ENCODE peak calls at places on chromosomes 16 and 17, in ten cellular contexts. One of them, this sample, is unnamed.

GRCh38 chr16:8251298-8251697 is 339.0 kb downstream of the TMEM114 start:
- DNase-seq in stimulated activated CD8-positive, alpha-beta memory T cell treated with anti-CD3 and anti-CD28 coated beads, Interleukin-4, amount 100 ng/mL, for 48 hours: no peak
- DNase-seq in aorta: no peak
- DNase-seq in AG08395: no peak
- DNase-seq in NCI-H1417: no peak
- DNase-seq in AML-193: no peak
- DNase-seq in glomerular endothelial cell: no peak
- DNase-seq in stimulated activated CD4-positive, alpha-beta T cell treated with anti-CD3 and anti-CD28 coated beads, Interleukin-2, amount 100 ng/mL, for 24 hours: no peak
- DNase-seq in nucleus accumbens: no peak
- DNase-seq in cardiac fibroblast: no peak
- DNase-seq in this sample: no peak

GRCh38 chr16:4900036-4900435 is 36.9 kb downstream of the PPL start:
- DNase-seq in stimulated activated CD8-positive, alpha-beta memory T cell treated with anti-CD3 and anti-CD28 coated beads, Interleukin-4, amount 100 ng/mL, for 48 hours: no peak
- DNase-seq in aorta: no peak
- DNase-seq in AG08395: no peak
- DNase-seq in NCI-H1417: no peak
- DNase-seq in AML-193: no peak
- DNase-seq in glomerular endothelial cell: no peak
- DNase-seq in stimulated activated CD4-positive, alpha-beta T cell treated with anti-CD3 and anti-CD28 coated beads, Interleukin-2, amount 100 ng/mL, for 24 hours: no peak
- DNase-seq in nucleus accumbens: no peak
- DNase-seq in cardiac fibroblast: peak
- DNase-seq in this sample: no peak

GRCh38 chr16:50776042-50776441 is 34.2 kb downstream of the CYLD start:
- DNase-seq in stimulated activated CD8-positive, alpha-beta memory T cell treated with anti-CD3 and anti-CD28 coated beads, Interleukin-4, amount 100 ng/mL, for 48 hours: no peak
- DNase-seq in aorta: no peak
- DNase-seq in AG08395: no peak
- DNase-seq in NCI-H1417: no peak
- DNase-seq in AML-193: no peak
- DNase-seq in glomerular endothelial cell: no peak
- DNase-seq in stimulated activated CD4-positive, alpha-beta T cell treated with anti-CD3 and anti-CD28 coated beads, Interleukin-2, amount 100 ng/mL, for 24 hours: no peak
- DNase-seq in nucleus accumbens: no peak
- DNase-seq in cardiac fibroblast: no peak
- DNase-seq in this sample: no peak

GRCh38 chr17:1179635-1180433 is at the start of gene ABR:
- DNase-seq in stimulated activated CD8-positive, alpha-beta memory T cell treated with anti-CD3 and anti-CD28 coated beads, Interleukin-4, amount 100 ng/mL, for 48 hours: peak
- DNase-seq in aorta: peak
- DNase-seq in AG08395: peak
- DNase-seq in NCI-H1417: peak
- DNase-seq in AML-193: no peak
- DNase-seq in glomerular endothelial cell: no peak
- DNase-seq in stimulated activated CD4-positive, alpha-beta T cell treated with anti-CD3 and anti-CD28 coated beads, Interleukin-2, amount 100 ng/mL, for 24 hours: peak
- DNase-seq in nucleus accumbens: no peak
- DNase-seq in cardiac fibroblast: peak
- DNase-seq in this sample: peak

GRCh38 chr16:85652431-85653221 is 36.1 kb downstream of the GINS2 start:
- DNase-seq in stimulated activated CD8-positive, alpha-beta memory T cell treated with anti-CD3 and anti-CD28 coated beads, Interleukin-4, amount 100 ng/mL, for 48 hours: peak
- DNase-seq in aorta: peak
- DNase-seq in AG08395: peak
- DNase-seq in NCI-H1417: peak
- DNase-seq in AML-193: no peak
- DNase-seq in glomerular endothelial cell: no peak
- DNase-seq in stimulated activated CD4-positive, alpha-beta T cell treated with anti-CD3 and anti-CD28 coated beads, Interleukin-2, amount 100 ng/mL, for 24 hours: peak
- DNase-seq in nucleus accumbens: peak
- DNase-seq in cardiac fibroblast: peak
- DNase-seq in this sample: peak

GRCh38 chr17:41613277-41614082 is 913 bp upstream of the KRT16 start:
- DNase-seq in stimulated activated CD8-positive, alpha-beta memory T cell treated with anti-CD3 and anti-CD28 coated beads, Interleukin-4, amount 100 ng/mL, for 48 hours: no peak
- DNase-seq in aorta: peak
- DNase-seq in AG08395: no peak
- DNase-seq in NCI-H1417: no peak
- DNase-seq in AML-193: no peak
- DNase-seq in glomerular endothelial cell: no peak
- DNase-seq in stimulated activated CD4-positive, alpha-beta T cell treated with anti-CD3 and anti-CD28 coated beads, Interleukin-2, amount 100 ng/mL, for 24 hours: no peak
- DNase-seq in nucleus accumbens: no peak
- DNase-seq in cardiac fibroblast: no peak
- DNase-seq in this sample: no peak

GRCh38 chr16:47920709-47921108 is 235.1 kb downstream of the ABCC12 start:
- DNase-seq in stimulated activated CD8-positive, alpha-beta memory T cell treated with anti-CD3 and anti-CD28 coated beads, Interleukin-4, amount 100 ng/mL, for 48 hours: no peak
- DNase-seq in aorta: no peak
- DNase-seq in AG08395: no peak
- DNase-seq in NCI-H1417: no peak
- DNase-seq in AML-193: no peak
- DNase-seq in glomerular endothelial cell: no peak
- DNase-seq in stimulated activated CD4-positive, alpha-beta T cell treated with anti-CD3 and anti-CD28 coated beads, Interleukin-2, amount 100 ng/mL, for 24 hours: no peak
- DNase-seq in nucleus accumbens: no peak
- DNase-seq in cardiac fibroblast: no peak
- DNase-seq in this sample: no peak

GRCh38 chr17:21452377-21453143 is 76.4 kb downstream of the KCNJ12 start:
- DNase-seq in stimulated activated CD8-positive, alpha-beta memory T cell treated with anti-CD3 and anti-CD28 coated beads, Interleukin-4, amount 100 ng/mL, for 48 hours: peak
- DNase-seq in aorta: no peak
- DNase-seq in AG08395: peak
- DNase-seq in NCI-H1417: no peak
- DNase-seq in AML-193: peak
- DNase-seq in glomerular endothelial cell: no peak
- DNase-seq in stimulated activated CD4-positive, alpha-beta T cell treated with anti-CD3 and anti-CD28 coated beads, Interleukin-2, amount 100 ng/mL, for 24 hours: peak
- DNase-seq in nucleus accumbens: peak
- DNase-seq in cardiac fibroblast: peak
- DNase-seq in this sample: peak

GRCh38 chr16:3087243-3087791 is 11.8 kb downstream of the ZSCAN10 start:
- DNase-seq in stimulated activated CD8-positive, alpha-beta memory T cell treated with anti-CD3 and anti-CD28 coated beads, Interleukin-4, amount 100 ng/mL, for 48 hours: no peak
- DNase-seq in aorta: no peak
- DNase-seq in AG08395: no peak
- DNase-seq in NCI-H1417: no peak
- DNase-seq in AML-193: peak
- DNase-seq in glomerular endothelial cell: no peak
- DNase-seq in stimulated activated CD4-positive, alpha-beta T cell treated with anti-CD3 and anti-CD28 coated beads, Interleukin-2, amount 100 ng/mL, for 24 hours: no peak
- DNase-seq in nucleus accumbens: no peak
- DNase-seq in cardiac fibroblast: peak
- DNase-seq in this sample: no peak

GRCh38 chr17:8488931-8489330 is 53.2 kb downstream of the NDEL1 start:
- DNase-seq in stimulated activated CD8-positive, alpha-beta memory T cell treated with anti-CD3 and anti-CD28 coated beads, Interleukin-4, amount 100 ng/mL, for 48 hours: no peak
- DNase-seq in aorta: peak
- DNase-seq in AG08395: peak
- DNase-seq in NCI-H1417: no peak
- DNase-seq in AML-193: no peak
- DNase-seq in glomerular endothelial cell: peak
- DNase-seq in stimulated activated CD4-positive, alpha-beta T cell treated with anti-CD3 and anti-CD28 coated beads, Interleukin-2, amount 100 ng/mL, for 24 hours: no peak
- DNase-seq in nucleus accumbens: no peak
- DNase-seq in cardiac fibroblast: peak
- DNase-seq in this sample: no peak

GRCh38 chr17:27485711-27486495 is 29.7 kb downstream of the KSR1 start:
- DNase-seq in stimulated activated CD8-positive, alpha-beta memory T cell treated with anti-CD3 and anti-CD28 coated beads, Interleukin-4, amount 100 ng/mL, for 48 hours: no peak
- DNase-seq in aorta: no peak
- DNase-seq in AG08395: no peak
- DNase-seq in NCI-H1417: no peak
- DNase-seq in AML-193: no peak
- DNase-seq in glomerular endothelial cell: no peak
- DNase-seq in stimulated activated CD4-positive, alpha-beta T cell treated with anti-CD3 and anti-CD28 coated beads, Interleukin-2, amount 100 ng/mL, for 24 hours: no peak
- DNase-seq in nucleus accumbens: no peak
- DNase-seq in cardiac fibroblast: no peak
- DNase-seq in this sample: no peak

GRCh38 chr16:85662976-85663830 is 25.6 kb downstream of the GINS2 start:
- DNase-seq in stimulated activated CD8-positive, alpha-beta memory T cell treated with anti-CD3 and anti-CD28 coated beads, Interleukin-4, amount 100 ng/mL, for 48 hours: no peak
- DNase-seq in aorta: no peak
- DNase-seq in AG08395: no peak
- DNase-seq in NCI-H1417: no peak
- DNase-seq in AML-193: no peak
- DNase-seq in glomerular endothelial cell: no peak
- DNase-seq in stimulated activated CD4-positive, alpha-beta T cell treated with anti-CD3 and anti-CD28 coated beads, Interleukin-2, amount 100 ng/mL, for 24 hours: no peak
- DNase-seq in nucleus accumbens: no peak
- DNase-seq in cardiac fibroblast: no peak
- DNase-seq in this sample: peak

GRCh38 chr17:82548681-82549303 is 29.3 kb downstream of the FOXK2 start:
- DNase-seq in stimulated activated CD8-positive, alpha-beta memory T cell treated with anti-CD3 and anti-CD28 coated beads, Interleukin-4, amount 100 ng/mL, for 48 hours: no peak
- DNase-seq in aorta: no peak
- DNase-seq in AG08395: no peak
- DNase-seq in NCI-H1417: no peak
- DNase-seq in AML-193: peak
- DNase-seq in glomerular endothelial cell: no peak
- DNase-seq in stimulated activated CD4-positive, alpha-beta T cell treated with anti-CD3 and anti-CD28 coated beads, Interleukin-2, amount 100 ng/mL, for 24 hours: no peak
- DNase-seq in nucleus accumbens: no peak
- DNase-seq in cardiac fibroblast: no peak
- DNase-seq in this sample: peak

GRCh38 chr16:87127061-87127765 is 190.0 kb downstream of the C16orf95 start:
- DNase-seq in stimulated activated CD8-positive, alpha-beta memory T cell treated with anti-CD3 and anti-CD28 coated beads, Interleukin-4, amount 100 ng/mL, for 48 hours: no peak
- DNase-seq in aorta: peak
- DNase-seq in AG08395: peak
- DNase-seq in NCI-H1417: no peak
- DNase-seq in AML-193: no peak
- DNase-seq in glomerular endothelial cell: no peak
- DNase-seq in stimulated activated CD4-positive, alpha-beta T cell treated with anti-CD3 and anti-CD28 coated beads, Interleukin-2, amount 100 ng/mL, for 24 hours: no peak
- DNase-seq in nucleus accumbens: no peak
- DNase-seq in cardiac fibroblast: peak
- DNase-seq in this sample: no peak

GRCh38 chr17:30117548-30118155 is 1.0 kb downstream of the NSRP1 start:
- DNase-seq in stimulated activated CD8-positive, alpha-beta memory T cell treated with anti-CD3 and anti-CD28 coated beads, Interleukin-4, amount 100 ng/mL, for 48 hours: no peak
- DNase-seq in aorta: no peak
- DNase-seq in AG08395: no peak
- DNase-seq in NCI-H1417: no peak
- DNase-seq in AML-193: no peak
- DNase-seq in glomerular endothelial cell: no peak
- DNase-seq in stimulated activated CD4-positive, alpha-beta T cell treated with anti-CD3 and anti-CD28 coated beads, Interleukin-2, amount 100 ng/mL, for 24 hours: no peak
- DNase-seq in nucleus accumbens: no peak
- DNase-seq in cardiac fibroblast: peak
- DNase-seq in this sample: no peak

GRCh38 chr16:29848420-29849297 is 14.4 kb downstream of the CDIPT start:
- DNase-seq in stimulated activated CD8-positive, alpha-beta memory T cell treated with anti-CD3 and anti-CD28 coated beads, Interleukin-4, amount 100 ng/mL, for 48 hours: peak
- DNase-seq in aorta: peak
- DNase-seq in AG08395: peak
- DNase-seq in NCI-H1417: peak
- DNase-seq in AML-193: peak
- DNase-seq in glomerular endothelial cell: no peak
- DNase-seq in stimulated activated CD4-positive, alpha-beta T cell treated with anti-CD3 and anti-CD28 coated beads, Interleukin-2, amount 100 ng/mL, for 24 hours: peak
- DNase-seq in nucleus accumbens: peak
- DNase-seq in cardiac fibroblast: peak
- DNase-seq in this sample: peak

GRCh38 chr17:82356845-82357355 is 2.1 kb upstream of the TEX19 start:
- DNase-seq in stimulated activated CD8-positive, alpha-beta memory T cell treated with anti-CD3 and anti-CD28 coated beads, Interleukin-4, amount 100 ng/mL, for 48 hours: no peak
- DNase-seq in aorta: no peak
- DNase-seq in AG08395: no peak
- DNase-seq in NCI-H1417: peak
- DNase-seq in AML-193: no peak
- DNase-seq in glomerular endothelial cell: no peak
- DNase-seq in stimulated activated CD4-positive, alpha-beta T cell treated with anti-CD3 and anti-CD28 coated beads, Interleukin-2, amount 100 ng/mL, for 24 hours: no peak
- DNase-seq in nucleus accumbens: no peak
- DNase-seq in cardiac fibroblast: no peak
- DNase-seq in this sample: no peak

GRCh38 chr16:14232106-14232890 is 161.2 kb downstream of the MRTFB start:
- DNase-seq in stimulated activated CD8-positive, alpha-beta memory T cell treated with anti-CD3 and anti-CD28 coated beads, Interleukin-4, amount 100 ng/mL, for 48 hours: no peak
- DNase-seq in aorta: no peak
- DNase-seq in AG08395: no peak
- DNase-seq in NCI-H1417: peak
- DNase-seq in AML-193: no peak
- DNase-seq in glomerular endothelial cell: no peak
- DNase-seq in stimulated activated CD4-positive, alpha-beta T cell treated with anti-CD3 and anti-CD28 coated beads, Interleukin-2, amount 100 ng/mL, for 24 hours: no peak
- DNase-seq in nucleus accumbens: no peak
- DNase-seq in cardiac fibroblast: no peak
- DNase-seq in this sample: no peak

GRCh38 chr16:30519120-30520049 is 7.0 kb downstream of the ZNF768 start:
- DNase-seq in stimulated activated CD8-positive, alpha-beta memory T cell treated with anti-CD3 and anti-CD28 coated beads, Interleukin-4, amount 100 ng/mL, for 48 hours: no peak
- DNase-seq in aorta: no peak
- DNase-seq in AG08395: no peak
- DNase-seq in NCI-H1417: no peak
- DNase-seq in AML-193: no peak
- DNase-seq in glomerular endothelial cell: no peak
- DNase-seq in stimulated activated CD4-positive, alpha-beta T cell treated with anti-CD3 and anti-CD28 coated beads, Interleukin-2, amount 100 ng/mL, for 24 hours: no peak
- DNase-seq in nucleus accumbens: no peak
- DNase-seq in cardiac fibroblast: no peak
- DNase-seq in this sample: no peak

GRCh38 chr17:70658840-70659239 is 489.5 kb downstream of the KCNJ2 start:
- DNase-seq in stimulated activated CD8-positive, alpha-beta memory T cell treated with anti-CD3 and anti-CD28 coated beads, Interleukin-4, amount 100 ng/mL, for 48 hours: no peak
- DNase-seq in aorta: no peak
- DNase-seq in AG08395: no peak
- DNase-seq in NCI-H1417: no peak
- DNase-seq in AML-193: no peak
- DNase-seq in glomerular endothelial cell: no peak
- DNase-seq in stimulated activated CD4-positive, alpha-beta T cell treated with anti-CD3 and anti-CD28 coated beads, Interleukin-2, amount 100 ng/mL, for 24 hours: no peak
- DNase-seq in nucleus accumbens: no peak
- DNase-seq in cardiac fibroblast: no peak
- DNase-seq in this sample: no peak

GRCh38 chr16:67294927-67295326 is 15.6 kb downstream of the PLEKHG4 start:
- DNase-seq in stimulated activated CD8-positive, alpha-beta memory T cell treated with anti-CD3 and anti-CD28 coated beads, Interleukin-4, amount 100 ng/mL, for 48 hours: no peak
- DNase-seq in aorta: peak
- DNase-seq in AG08395: peak
- DNase-seq in NCI-H1417: no peak
- DNase-seq in AML-193: no peak
- DNase-seq in glomerular endothelial cell: no peak
- DNase-seq in stimulated activated CD4-positive, alpha-beta T cell treated with anti-CD3 and anti-CD28 coated beads, Interleukin-2, amount 100 ng/mL, for 24 hours: no peak
- DNase-seq in nucleus accumbens: no peak
- DNase-seq in cardiac fibroblast: peak
- DNase-seq in this sample: no peak

GRCh38 chr17:64447526-64447925 is 1.4 kb upstream of the MILR1 start:
- DNase-seq in stimulated activated CD8-positive, alpha-beta memory T cell treated with anti-CD3 and anti-CD28 coated beads, Interleukin-4, amount 100 ng/mL, for 48 hours: no peak
- DNase-seq in aorta: no peak
- DNase-seq in AG08395: no peak
- DNase-seq in NCI-H1417: no peak
- DNase-seq in AML-193: no peak
- DNase-seq in glomerular endothelial cell: no peak
- DNase-seq in stimulated activated CD4-positive, alpha-beta T cell treated with anti-CD3 and anti-CD28 coated beads, Interleukin-2, amount 100 ng/mL, for 24 hours: no peak
- DNase-seq in nucleus accumbens: no peak
- DNase-seq in cardiac fibroblast: no peak
- DNase-seq in this sample: no peak

GRCh38 chr16:48367443-48368049 is 17.7 kb downstream of the SIAH1 start:
- DNase-seq in stimulated activated CD8-positive, alpha-beta memory T cell treated with anti-CD3 and anti-CD28 coated beads, Interleukin-4, amount 100 ng/mL, for 48 hours: no peak
- DNase-seq in aorta: no peak
- DNase-seq in AG08395: no peak
- DNase-seq in NCI-H1417: no peak
- DNase-seq in AML-193: no peak
- DNase-seq in glomerular endothelial cell: no peak
- DNase-seq in stimulated activated CD4-positive, alpha-beta T cell treated with anti-CD3 and anti-CD28 coated beads, Interleukin-2, amount 100 ng/mL, for 24 hours: no peak
- DNase-seq in nucleus accumbens: no peak
- DNase-seq in cardiac fibroblast: no peak
- DNase-seq in this sample: no peak

GRCh38 chr17:59151591-59151990 is 3.4 kb downstream of the SKA2 start:
- DNase-seq in stimulated activated CD8-positive, alpha-beta memory T cell treated with anti-CD3 and anti-CD28 coated beads, Interleukin-4, amount 100 ng/mL, for 48 hours: no peak
- DNase-seq in aorta: no peak
- DNase-seq in AG08395: no peak
- DNase-seq in NCI-H1417: peak
- DNase-seq in AML-193: no peak
- DNase-seq in glomerular endothelial cell: no peak
- DNase-seq in stimulated activated CD4-positive, alpha-beta T cell treated with anti-CD3 and anti-CD28 coated beads, Interleukin-2, amount 100 ng/mL, for 24 hours: no peak
- DNase-seq in nucleus accumbens: no peak
- DNase-seq in cardiac fibroblast: peak
- DNase-seq in this sample: no peak

GRCh38 chr16:9102379-9102778 is 10.9 kb downstream of the HAPSTR1 start:
- DNase-seq in stimulated activated CD8-positive, alpha-beta memory T cell treated with anti-CD3 and anti-CD28 coated beads, Interleukin-4, amount 100 ng/mL, for 48 hours: no peak
- DNase-seq in aorta: no peak
- DNase-seq in AG08395: peak
- DNase-seq in NCI-H1417: no peak
- DNase-seq in AML-193: peak
- DNase-seq in glomerular endothelial cell: no peak
- DNase-seq in stimulated activated CD4-positive, alpha-beta T cell treated with anti-CD3 and anti-CD28 coated beads, Interleukin-2, amount 100 ng/mL, for 24 hours: no peak
- DNase-seq in nucleus accumbens: no peak
- DNase-seq in cardiac fibroblast: peak
- DNase-seq in this sample: no peak

GRCh38 chr17:50631908-50632571 is 2.6 kb upstream of the ABCC3 start:
- DNase-seq in stimulated activated CD8-positive, alpha-beta memory T cell treated with anti-CD3 and anti-CD28 coated beads, Interleukin-4, amount 100 ng/mL, for 48 hours: no peak
- DNase-seq in aorta: peak
- DNase-seq in AG08395: no peak
- DNase-seq in NCI-H1417: no peak
- DNase-seq in AML-193: no peak
- DNase-seq in glomerular endothelial cell: no peak
- DNase-seq in stimulated activated CD4-positive, alpha-beta T cell treated with anti-CD3 and anti-CD28 coated beads, Interleukin-2, amount 100 ng/mL, for 24 hours: no peak
- DNase-seq in nucleus accumbens: no peak
- DNase-seq in cardiac fibroblast: no peak
- DNase-seq in this sample: no peak

GRCh38 chr16:29012913-29013641 is 28.2 kb downstream of the LAT start:
- DNase-seq in stimulated activated CD8-positive, alpha-beta memory T cell treated with anti-CD3 and anti-CD28 coated beads, Interleukin-4, amount 100 ng/mL, for 48 hours: no peak
- DNase-seq in aorta: no peak
- DNase-seq in AG08395: no peak
- DNase-seq in NCI-H1417: no peak
- DNase-seq in AML-193: no peak
- DNase-seq in glomerular endothelial cell: no peak
- DNase-seq in stimulated activated CD4-positive, alpha-beta T cell treated with anti-CD3 and anti-CD28 coated beads, Interleukin-2, amount 100 ng/mL, for 24 hours: no peak
- DNase-seq in nucleus accumbens: no peak
- DNase-seq in cardiac fibroblast: no peak
- DNase-seq in this sample: no peak

This sample was measured in lower lobe of right lung.